ENCODE peak calls at places on chromosomes 2 and 18, in six cellular contexts. One of them, this sample, is unnamed.

GRCh38 chr2:24635181-24635580 is 144.1 kb downstream of the NCOA1 start:
- DNase-seq in NCI-H1092: no peak
- DNase-seq in lower leg skin: no peak
- DNase-seq in left ventricle myocardium superior: no peak
- DNase-seq in uterus: no peak
- DNase-seq in aorta: no peak
- DNase-seq in this sample: no peak

GRCh38 chr2:111200333-111200879 is 79.7 kb downstream of the BCL2L11 start:
- DNase-seq in NCI-H1092: peak
- DNase-seq in lower leg skin: no peak
- DNase-seq in left ventricle myocardium superior: no peak
- DNase-seq in uterus: no peak
- DNase-seq in aorta: no peak
- DNase-seq in this sample: no peak

GRCh38 chr18:7923105-7923504 is 356.0 kb downstream of the PTPRM start:
- DNase-seq in NCI-H1092: no peak
- DNase-seq in lower leg skin: no peak
- DNase-seq in left ventricle myocardium superior: no peak
- DNase-seq in uterus: no peak
- DNase-seq in aorta: no peak
- DNase-seq in this sample: no peak

GRCh38 chr18:22705328-22705727 is 227.8 kb upstream of the RBBP8 start:
- DNase-seq in NCI-H1092: no peak
- DNase-seq in lower leg skin: no peak
- DNase-seq in left ventricle myocardium superior: no peak
- DNase-seq in uterus: no peak
- DNase-seq in aorta: no peak
- DNase-seq in this sample: no peak

GRCh38 chr2:61469424-61470121 is 1.3 kb downstream of the USP34 start:
- DNase-seq in NCI-H1092: no peak
- DNase-seq in lower leg skin: no peak
- DNase-seq in left ventricle myocardium superior: no peak
- DNase-seq in uterus: no peak
- DNase-seq in aorta: no peak
- DNase-seq in this sample: no peak

GRCh38 chr2:109391243-109391642 is 222.5 kb downstream of the SEPTIN10 start:
- DNase-seq in NCI-H1092: no peak
- DNase-seq in lower leg skin: no peak
- DNase-seq in left ventricle myocardium superior: no peak
- DNase-seq in uterus: no peak
- DNase-seq in aorta: no peak
- DNase-seq in this sample: no peak

GRCh38 chr18:12960395-12960794 is 12.6 kb downstream of the SEH1L start:
- DNase-seq in NCI-H1092: no peak
- DNase-seq in lower leg skin: no peak
- DNase-seq in left ventricle myocardium superior: no peak
- DNase-seq in uterus: no peak
- DNase-seq in aorta: no peak
- DNase-seq in this sample: no peak

GRCh38 chr2:85889648-85890281 is 975 bp upstream of the ST3GAL5 start:
- DNase-seq in NCI-H1092: no peak
- DNase-seq in lower leg skin: peak
- DNase-seq in left ventricle myocardium superior: peak
- DNase-seq in uterus: peak
- DNase-seq in aorta: peak
- DNase-seq in this sample: peak

GRCh38 chr18:8081267-8081666 is 514.2 kb downstream of the PTPRM start:
- DNase-seq in NCI-H1092: no peak
- DNase-seq in lower leg skin: no peak
- DNase-seq in left ventricle myocardium superior: no peak
- DNase-seq in uterus: no peak
- DNase-seq in aorta: no peak
- DNase-seq in this sample: no peak

GRCh38 chr2:11498543-11499034 is 32.6 kb upstream of the E2F6 start:
- DNase-seq in NCI-H1092: no peak
- DNase-seq in lower leg skin: peak
- DNase-seq in left ventricle myocardium superior: peak
- DNase-seq in uterus: peak
- DNase-seq in aorta: peak
- DNase-seq in this sample: peak

GRCh38 chr2:98058191-98058975 is 28.6 kb upstream of the VWA3B start:
- DNase-seq in NCI-H1092: no peak
- DNase-seq in lower leg skin: no peak
- DNase-seq in left ventricle myocardium superior: no peak
- DNase-seq in uterus: no peak
- DNase-seq in aorta: no peak
- DNase-seq in this sample: no peak

GRCh38 chr2:144644549-144644948 is 124.6 kb upstream of the ZEB2 start:
- DNase-seq in NCI-H1092: no peak
- DNase-seq in lower leg skin: no peak
- DNase-seq in left ventricle myocardium superior: no peak
- DNase-seq in uterus: no peak
- DNase-seq in aorta: no peak
- DNase-seq in this sample: no peak

GRCh38 chr18:31942301-31942998 is 478 bp downstream of the TRAPPC8 start:
- DNase-seq in NCI-H1092: peak
- DNase-seq in lower leg skin: peak
- DNase-seq in left ventricle myocardium superior: no peak
- DNase-seq in uterus: no peak
- DNase-seq in aorta: peak
- DNase-seq in this sample: peak

GRCh38 chr2:135742307-135742838 is 718 bp downstream of the UBXN4 start:
- DNase-seq in NCI-H1092: peak
- DNase-seq in lower leg skin: peak
- DNase-seq in left ventricle myocardium superior: no peak
- DNase-seq in uterus: peak
- DNase-seq in aorta: no peak
- DNase-seq in this sample: no peak

GRCh38 chr18:3104190-3105054 is 91.5 kb upstream of the LPIN2 start:
- DNase-seq in NCI-H1092: no peak
- DNase-seq in lower leg skin: no peak
- DNase-seq in left ventricle myocardium superior: no peak
- DNase-seq in uterus: no peak
- DNase-seq in aorta: no peak
- DNase-seq in this sample: no peak

GRCh38 chr2:166344286-166345113 is 31.2 kb downstream of the SCN9A start:
- DNase-seq in NCI-H1092: no peak
- DNase-seq in lower leg skin: no peak
- DNase-seq in left ventricle myocardium superior: no peak
- DNase-seq in uterus: no peak
- DNase-seq in aorta: no peak
- DNase-seq in this sample: no peak

This sample was measured in psoas muscle.